ENCODE peak calls at places on chromosomes 11 and 22, in nine cellular contexts. D, R, I, F, B, V, Z, P and U are unnamed samples.

GRCh38 chr11:74282863-74283484 is 28.5 kb downstream of the P4HA3 start:
- DNase-seq in D (no peak), R (no peak), I (no peak), F (no peak), B (no peak), V (no peak), Z (no peak), P (no peak), U (no peak)

GRCh38 chr11:47201015-47201414 is 13.8 kb upstream of the DDB2 start:
- DNase-seq in D (no peak), R (no peak), I (no peak), F (no peak), B (no peak), V (no peak), Z (no peak), P (no peak), U (no peak)

GRCh38 chr11:111416231-111416960 is 37.3 kb upstream of the POU2AF1 start:
- DNase-seq in D (no peak), R (no peak), I (no peak), F (no peak), B (no peak), V (no peak), Z (no peak), P (no peak), U (no peak)

GRCh38 chr11:103875855-103876510 is 160.5 kb upstream of the DDI1 start:
- DNase-seq in D (no peak), R (no peak), I (no peak), F (no peak), B (no peak), V (no peak), Z (no peak), P (no peak), U (no peak)

GRCh38 chr11:113835306-113835705 is 40.1 kb downstream of the USP28 start:
- DNase-seq in D (no peak), R (no peak), I (no peak), F (no peak), B (no peak), V (no peak), Z (no peak), P (no peak), U (no peak)

GRCh38 chr11:61860054-61860903 is 31.1 kb downstream of the FADS3 start:
- DNase-seq in D (peak), R (no peak), I (peak), F (no peak), B (peak), V (no peak), Z (peak), P (peak), U (no peak)

GRCh38 chr11:121338536-121338935 is 46.0 kb downstream of the SC5D start:
- DNase-seq in D (no peak), R (no peak), I (no peak), F (no peak), B (no peak), V (no peak), Z (no peak), P (no peak), U (no peak)

GRCh38 chr11:123407124-123407995 is 22.7 kb upstream of the GRAMD1B start:
- DNase-seq in D (peak), R (no peak), I (peak), F (peak), B (no peak), V (peak), Z (peak), P (peak), U (no peak)

GRCh38 chr11:134024420-134025085 is 44.3 kb upstream of the JAM3 start:
- DNase-seq in D (no peak), R (no peak), I (no peak), F (no peak), B (no peak), V (no peak), Z (no peak), P (no peak), U (peak)

GRCh38 chr11:58788355-58789023 is 56.0 kb downstream of the GLYATL2 start:
- DNase-seq in D (peak), R (no peak), I (peak), F (no peak), B (no peak), V (no peak), Z (peak), P (peak), U (no peak)

GRCh38 chr11:43691332-43691731 is 10.8 kb downstream of the HSD17B12 start:
- DNase-seq in D (no peak), R (no peak), I (no peak), F (no peak), B (no peak), V (no peak), Z (no peak), P (no peak), U (no peak)

GRCh38 chr22:39130892-39131855 is 21.3 kb downstream of the CBX7 start:
- DNase-seq in D (no peak), R (no peak), I (no peak), F (no peak), B (no peak), V (no peak), Z (no peak), P (no peak), U (no peak)

GRCh38 chr11:95074806-95075563 is 8.3 kb downstream of the SRSF8 start:
- DNase-seq in D (peak), R (peak), I (peak), F (peak), B (peak), V (no peak), Z (no peak), P (peak), U (no peak)

GRCh38 chr11:67045314-67045713 is 11.3 kb upstream of the RHOD start:
- DNase-seq in D (no peak), R (no peak), I (no peak), F (peak), B (no peak), V (peak), Z (no peak), P (no peak), U (peak)

GRCh38 chr11:65395961-65396530 is 9.6 kb downstream of the FRMD8 start:
- DNase-seq in D (no peak), R (peak), I (no peak), F (no peak), B (no peak), V (no peak), Z (no peak), P (no peak), U (peak)

GRCh38 chr11:115257286-115258077 is 246.7 kb downstream of the CADM1 start:
- DNase-seq in D (no peak), R (no peak), I (no peak), F (no peak), B (no peak), V (no peak), Z (no peak), P (no peak), U (no peak)

GRCh38 chr11:62856333-62856910 is 17.0 kb upstream of the WDR74 start:
- DNase-seq in D (no peak), R (no peak), I (no peak), F (no peak), B (no peak), V (no peak), Z (no peak), P (no peak), U (no peak)

GRCh38 chr22:46224044-46224746 is 25.9 kb downstream of the CDPF1 start:
- DNase-seq in D (no peak), R (no peak), I (no peak), F (no peak), B (no peak), V (no peak), Z (no peak), P (no peak), U (no peak)

GRCh38 chr11:130420478-130421198 is 7.8 kb downstream of the ADAMTS8 start:
- DNase-seq in D (no peak), R (no peak), I (no peak), F (no peak), B (peak), V (no peak), Z (no peak), P (no peak), U (no peak)

GRCh38 chr22:31206896-31207687 is 5.0 kb upstream of the LIMK2 start:
- DNase-seq in D (peak), R (peak), I (no peak), F (peak), B (no peak), V (no peak), Z (peak), P (peak), U (no peak)

GRCh38 chr11:121886005-121886739 is 229.8 kb downstream of the BLID start:
- DNase-seq in D (no peak), R (no peak), I (peak), F (peak), B (no peak), V (no peak), Z (no peak), P (no peak), U (no peak)

GRCh38 chr11:65589444-65590239 is 6.0 kb downstream of the KCNK7 start:
- DNase-seq in D (peak), R (no peak), I (no peak), F (no peak), B (no peak), V (no peak), Z (no peak), P (no peak), U (no peak)

GRCh38 chr11:118437736-118438125 is 1.4 kb downstream of the KMT2A start:
- DNase-seq in D (peak), R (no peak), I (peak), F (no peak), B (no peak), V (no peak), Z (peak), P (peak), U (no peak)

GRCh38 chr11:10519630-10520029 is 21.4 kb downstream of the RNF141 start:
- DNase-seq in D (no peak), R (no peak), I (no peak), F (no peak), B (no peak), V (no peak), Z (no peak), P (no peak), U (no peak)

GRCh38 chr11:99244613-99245012 is 223.9 kb downstream of the CNTN5 start:
- DNase-seq in D (no peak), R (no peak), I (no peak), F (no peak), B (no peak), V (no peak), Z (no peak), P (no peak), U (no peak)

GRCh38 chr11:1473786-1474185 is 12.8 kb downstream of the MOB2 start:
- DNase-seq in D (no peak), R (peak), I (peak), F (no peak), B (no peak), V (no peak), Z (no peak), P (peak), U (no peak)

GRCh38 chr11:122045181-122045586 is 70.8 kb downstream of the BLID start:
- DNase-seq in D (no peak), R (no peak), I (no peak), F (no peak), B (no peak), V (peak), Z (no peak), P (no peak), U (no peak)

GRCh38 chr11:75307058-75307457 is 44.4 kb downstream of the ARRB1 start:
- DNase-seq in D (no peak), R (no peak), I (no peak), F (no peak), B (no peak), V (no peak), Z (no peak), P (no peak), U (no peak)

GRCh38 chr22:29184886-29185575 is 20.7 kb upstream of the EMID1 start:
- DNase-seq in D (no peak), R (no peak), I (no peak), F (no peak), B (no peak), V (no peak), Z (no peak), P (no peak), U (no peak)

GRCh38 chr11:68044898-68045351 is 6.1 kb downstream of the TCIRG1 start:
- DNase-seq in D (no peak), R (peak), I (no peak), F (no peak), B (no peak), V (no peak), Z (no peak), P (no peak), U (no peak)

GRCh38 chr11:6554828-6555706 is 48.3 kb downstream of the RRP8 start:
- DNase-seq in D (no peak), R (no peak), I (no peak), F (no peak), B (no peak), V (no peak), Z (no peak), P (no peak), U (no peak)

GRCh38 chr11:130095326-130095725 is 25.6 kb downstream of the APLP2 start:
- DNase-seq in D (no peak), R (no peak), I (no peak), F (no peak), B (no peak), V (no peak), Z (no peak), P (no peak), U (no peak)

GRCh38 chr11:100827934-100828661 is 141.0 kb downstream of the ARHGAP42 start:
- DNase-seq in D (no peak), R (no peak), I (no peak), F (no peak), B (no peak), V (peak), Z (no peak), P (no peak), U (no peak)
- TF ChIP-seq CTCF in D (no peak), R (no peak), I (no peak), F (no peak), B (peak), V (peak), Z (no peak), P (peak), U (peak)

DNA sequence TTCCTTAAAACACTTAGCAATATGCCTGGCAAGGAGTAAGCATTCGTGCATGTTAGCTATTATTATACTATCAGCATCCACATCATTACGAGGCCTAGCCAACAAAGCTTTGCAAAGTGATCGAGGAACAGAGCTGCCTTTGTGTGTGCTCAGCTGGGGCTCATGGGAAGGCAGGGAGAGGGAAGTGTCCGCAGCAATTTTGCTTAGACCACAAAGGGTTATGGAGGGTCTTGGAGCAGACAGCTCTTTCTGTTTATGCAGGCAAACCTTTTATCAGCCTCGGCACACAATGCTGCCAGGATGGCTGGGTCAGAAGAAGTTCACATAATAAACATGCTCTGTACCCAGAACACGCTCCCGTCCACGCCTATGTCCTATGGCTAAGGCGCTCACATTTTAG is 10.9 kb upstream of the DKK3 start:
- DNase-seq in D (no peak), R (no peak), I (no peak), F (no peak), B (no peak), V (no peak), Z (peak), P (no peak), U (no peak)
- H3K27ac ChIP-seq in D (peak), R (no peak), I (peak), F (no peak), B (peak), V (peak), Z (peak), P (no peak), U (no peak)

DNA sequence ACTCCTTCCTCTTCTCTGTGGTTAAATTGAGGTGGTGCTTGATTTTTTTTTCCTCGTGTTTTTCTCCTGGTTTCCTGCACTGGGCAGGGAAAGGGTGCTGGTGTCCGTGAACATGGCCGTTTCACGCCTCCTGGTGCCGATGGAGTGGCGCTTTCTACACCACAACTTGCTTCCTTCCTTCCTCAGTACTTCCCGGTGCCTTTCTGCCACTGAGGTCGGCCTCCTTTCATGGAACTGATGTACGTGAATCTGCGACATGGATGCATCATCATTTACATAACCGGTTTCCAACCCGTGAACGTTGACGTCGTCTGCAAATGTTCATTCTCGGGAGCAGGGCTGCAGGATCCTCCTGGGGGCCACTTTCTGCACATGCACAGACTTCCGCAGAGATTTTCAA is 474.5 kb downstream of the BRD1 start:
- DNase-seq in D (no peak), R (peak), I (no peak), F (no peak), B (no peak), V (no peak), Z (no peak), P (no peak), U (no peak)
- TF ChIP-seq CTCF in D (no peak), R (no peak), I (no peak), F (no peak), B (no peak), V (no peak), Z (no peak), P (no peak), U (no peak)

GRCh38 chr22:25942989-25943411 is 201.0 kb downstream of the MYO18B start:
- DNase-seq in D (no peak), R (no peak), I (no peak), F (peak), B (no peak), V (no peak), Z (no peak), P (no peak), U (no peak)
- H3K27ac ChIP-seq in D (no peak), R (no peak), I (no peak), F (peak), B (peak), V (no peak), Z (no peak), P (no peak), U (no peak)

GRCh38 chr11:38416141-38416540 is 1818.1 kb upstream of the RAG2 start:
- DNase-seq in D (no peak), R (no peak), I (no peak), F (no peak), B (no peak), V (no peak), Z (no peak), P (no peak), U (no peak)

DNA sequence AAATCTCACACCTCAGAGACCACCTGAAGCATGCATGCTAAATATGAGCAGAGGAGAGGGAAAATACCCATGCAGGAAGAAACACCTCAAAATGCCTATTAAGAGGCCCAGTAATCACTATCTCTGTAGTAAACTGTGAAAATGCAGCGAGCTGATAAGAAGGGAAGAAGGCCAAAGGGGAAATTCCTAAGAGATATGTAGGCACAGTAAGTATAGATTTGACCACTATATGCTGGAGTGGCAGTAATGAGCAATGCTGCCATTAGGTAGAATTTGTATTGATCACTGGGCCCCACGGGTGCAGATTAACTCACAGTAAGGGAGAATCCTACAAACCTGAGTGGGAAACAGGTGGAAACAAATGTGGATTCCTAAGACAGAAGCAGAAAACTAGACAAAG is 1813.1 kb upstream of the RAG2 start:
- DNase-seq in D (no peak), R (no peak), I (no peak), F (no peak), B (no peak), V (no peak), Z (no peak), P (no peak), U (no peak)
- TF ChIP-seq CTCF in D (no peak), R (no peak), I (no peak), F (no peak), B (no peak), V (peak), Z (no peak), P (no peak), U (peak)